ENCODE peak calls at places on chromosomes 11 and 22, in five cellular contexts. V is thoracic aorta, Z is AG08395, Q is heart right ventricle, F is HT-29. O is an unnamed sample.

GRCh38 chr11:60771879-60772525 is 13.1 kb upstream of the MS4A10 start:
- DNase-seq in V (no peak), Q (no peak), F (no peak), Z (no peak), O (no peak)

GRCh38 chr11:67163006-67163405 is 43.9 kb downstream of the KDM2A start:
- DNase-seq in Z (no peak), Q (no peak), V (no peak), F (no peak), O (no peak)

GRCh38 chr11:7974668-7975067 is 9.4 kb upstream of the NLRP10 start:
- DNase-seq in Z (no peak), F (no peak), V (no peak), Q (no peak), O (no peak)

GRCh38 chr11:57340228-57340627 is 2.1 kb downstream of the P2RX3 start:
- DNase-seq in V (no peak), Z (no peak), Q (no peak), F (peak), O (no peak)

GRCh38 chr11:32088117-32088941 is 2.5 kb upstream of the RCN1 start:
- DNase-seq in Q (peak), F (peak), Z (peak), V (peak), O (no peak)

GRCh38 chr11:57729479-57729878 is 11.8 kb upstream of the SELENOH start:
- DNase-seq in V (no peak), Z (no peak), F (no peak), Q (no peak), O (no peak)

GRCh38 chr11:121467965-121468364 is 15.2 kb upstream of the SORL1-AS1 start:
- DNase-seq in V (no peak), Z (no peak), F (peak), Q (no peak), O (no peak)

GRCh38 chr11:46649180-46649738 is 31.9 kb downstream of the ATG13 start:
- DNase-seq in Z (peak), Q (no peak), F (no peak), V (peak), O (peak)

GRCh38 chr11:61904539-61905048 is 12.8 kb downstream of the RAB3IL1 start:
- DNase-seq in V (no peak), F (no peak), Z (no peak), Q (no peak), O (no peak)

GRCh38 chr11:46808804-46809431 is 37.2 kb downstream of the CKAP5 start:
- DNase-seq in V (no peak), Q (no peak), Z (peak), F (peak), O (no peak)

GRCh38 chr11:6497069-6497839 is at the start of gene DNHD1:
- DNase-seq in Q (peak), Z (no peak), V (no peak), F (no peak), O (no peak)

GRCh38 chr11:103898065-103898464 is 138.4 kb upstream of the DDI1 start:
- DNase-seq in V (no peak), F (no peak), Z (no peak), Q (no peak), O (no peak)

GRCh38 chr11:121672630-121673487 is 220.1 kb upstream of the SORL1-AS1 start:
- DNase-seq in Z (peak), F (no peak), Q (peak), V (no peak), O (no peak)

GRCh38 chr22:19448076-19448607 is 631 bp upstream of the C22orf39 start:
- DNase-seq in F (peak), V (no peak), Q (no peak), Z (peak), O (peak)

GRCh38 chr11:47143322-47143721 is 33.4 kb downstream of the ARFGAP2 start:
- DNase-seq in Z (peak), V (no peak), F (no peak), Q (no peak), O (no peak)

GRCh38 chr22:27252282-27253049 is 549.1 kb downstream of the MN1 start:
- DNase-seq in Z (peak), F (no peak), Q (no peak), V (no peak), O (no peak)

GRCh38 chr11:35236667-35237003 is 97.7 kb downstream of the CD44 start:
- DNase-seq in V (no peak), F (no peak), Z (peak), Q (no peak), O (no peak)

GRCh38 chr11:1171223-1171984 is 13.7 kb downstream of the MUC5AC start:
- DNase-seq in Q (no peak), V (no peak), Z (no peak), F (no peak), O (no peak)

GRCh38 chr11:28966951-28967350 is 858.8 kb downstream of the METTL15 start:
- DNase-seq in Q (no peak), Z (no peak), F (no peak), V (no peak), O (no peak)

GRCh38 chr22:33573479-33573878 is 346.8 kb downstream of the LARGE1 start:
- DNase-seq in V (no peak), F (peak), Z (no peak), Q (no peak), O (no peak)

GRCh38 chr11:34860034-34860433 is 56.1 kb downstream of the APIP start:
- DNase-seq in F (no peak), V (no peak), Z (no peak), Q (no peak), O (peak)

GRCh38 chr11:117817213-117818035 is 7.1 kb downstream of the FXYD2 start:
- DNase-seq in V (peak), Q (peak), F (peak), Z (peak), O (peak)

GRCh38 chr11:79594839-79595238 is 154.0 kb upstream of the TENM4 start:
- DNase-seq in Q (no peak), Z (no peak), F (no peak), V (no peak), O (no peak)

GRCh38 chr22:44450503-44450902 is 47.5 kb downstream of the RTL6 start:
- DNase-seq in Z (no peak), F (no peak), Q (no peak), V (no peak), O (no peak)

GRCh38 chr22:41504397-41504796 is 35.5 kb downstream of the ACO2 start:
- DNase-seq in Q (peak), Z (peak), F (no peak), V (peak), O (no peak)

GRCh38 chr22:27074016-27074415 is 416.6 kb downstream of the MIAT start:
- DNase-seq in Q (no peak), Z (no peak), V (no peak), F (no peak), O (no peak)

GRCh38 chr11:6268811-6269210 is 9.2 kb downstream of the CCKBR start:
- DNase-seq in F (no peak), Q (no peak), V (no peak), Z (no peak), O (no peak)

GRCh38 chr11:120205596-120206161 is 5.2 kb upstream of the OAF start:
- DNase-seq in Q (no peak), V (no peak), F (no peak), Z (peak), O (no peak)

GRCh38 chr11:8283510-8284272 is 20.0 kb upstream of the LMO1 start:
- DNase-seq in Q (no peak), Z (no peak), F (no peak), V (no peak), O (peak)

GRCh38 chr22:20389288-20389687 is 4.7 kb upstream of the ZNF74 start:
- DNase-seq in F (no peak), V (no peak), Q (no peak), Z (no peak), O (no peak)